ENCODE peak calls at places on chromosomes 13 and 19, in ten cellular contexts. R is NCI-H226; X is tibial artery; M is stimulated activated CD8-positive, alpha-beta memory T cell treated with anti-CD3 and anti-CD28 coated beads, Interleukin-15, amount 100 ng/mL, for 1 hour; E is fibroblast of gingiva; Y is HEK293T; V is retina; S is SW 1271; P is dorsolateral prefrontal cortex; A is HFFc6. O is an unnamed sample.

GRCh38 chr13:110957181-110957884 is 42.5 kb upstream of the ANKRD10 start:
- DNase-seq in E (no peak), S (no peak), Y (no peak), M (no peak), R (no peak), V (no peak), X (no peak), A (peak), P (no peak), O (no peak)

GRCh38 chr19:54882758-54883157 is 8.7 kb downstream of the FCAR start:
- DNase-seq in M (no peak), R (no peak), E (no peak), S (no peak), A (no peak), P (no peak), V (no peak), X (no peak), Y (no peak), O (no peak)

GRCh38 chr19:47447470-47448359 is 24.0 kb downstream of the SLC8A2 start:
- DNase-seq in S (no peak), A (no peak), X (no peak), P (no peak), E (no peak), R (no peak), V (peak), M (no peak), Y (peak), O (no peak)

GRCh38 chr13:101346942-101347728 is 69.2 kb downstream of the NALCN start:
- DNase-seq in E (peak), A (peak), V (no peak), X (no peak), Y (no peak), M (no peak), S (no peak), P (no peak), R (no peak), O (no peak)

GRCh38 chr13:42071667-42072419 is 23.4 kb downstream of the DGKH start:
- DNase-seq in M (no peak), A (no peak), S (no peak), E (no peak), V (no peak), P (no peak), X (no peak), Y (no peak), R (peak), O (no peak)

GRCh38 chr19:14073925-14074838 is 1.6 kb downstream of the MISP3 start:
- DNase-seq in S (peak), E (no peak), P (no peak), X (no peak), A (no peak), Y (no peak), M (no peak), V (peak), R (no peak), O (no peak)

GRCh38 chr19:9917322-9917721 is 19.0 kb downstream of the OLFM2 start:
- DNase-seq in X (no peak), M (no peak), R (peak), A (peak), P (no peak), S (peak), E (peak), Y (peak), V (peak), O (no peak)

GRCh38 chr19:51440846-51441409 is 17.3 kb downstream of the SIGLEC8 start:
- DNase-seq in P (no peak), R (no peak), S (no peak), X (no peak), M (no peak), A (peak), Y (no peak), V (no peak), E (no peak), O (no peak)

GRCh38 chr19:14566712-14567077 is 5.2 kb downstream of the NDUFB7 start:
- DNase-seq in R (no peak), X (no peak), S (no peak), Y (no peak), A (no peak), E (no peak), P (no peak), V (no peak), M (no peak), O (no peak)